ENCODE peak calls at places on chromosomes 16 and 17, in five cellular contexts. T is HFFc6; K is stimulated activated naive B cell treated with anti-CD40 and anti-IgM and Interleukin-4, amounts not matched to agents 10 μg/mL and 1 μg/mL and 100 μg/mL, for 72 hours; G is stimulated activated CD8-positive, alpha-beta memory T cell treated with anti-CD3 and anti-CD28 coated beads, Interleukin-2, amount 100 ng/mL, for 48 hours; D is globus pallidus. X is an unnamed sample.

GRCh38 chr16:11665071-11665491 is 3.2 kb upstream of the SNN start:
- DNase-seq in K (no peak), D (no peak), T (no peak), G (no peak), X (no peak)

GRCh38 chr17:44636562-44636961 is 19.7 kb upstream of the MEIOC start:
- DNase-seq in D (peak; percentile 5), T (peak; percentile 59), G (no peak), K (no peak), X (peak; percentile 38)

GRCh38 chr16:47687694-47688093 is 226.6 kb downstream of the PHKB start:
- DNase-seq in T (no peak), D (no peak), G (no peak), K (no peak), X (no peak)

GRCh38 chr16:61653544-61653943 is 382.7 kb downstream of the CDH8 start:
- DNase-seq in K (no peak), G (no peak), D (no peak), T (no peak), X (no peak)

GRCh38 chr16:66612422-66612821 is 7.9 kb downstream of the CMTM3 start:
- DNase-seq in D (no peak), T (no peak), G (no peak), K (no peak), X (no peak)

GRCh38 chr16:53901396-53901795 is 197.4 kb downstream of the FTO start:
- DNase-seq in T (no peak), D (no peak), G (no peak), K (no peak), X (no peak)

GRCh38 chr17:39071573-39071972 is 79.9 kb downstream of the PLXDC1 start:
- DNase-seq in T (no peak), D (no peak), K (no peak), G (no peak), X (no peak)

GRCh38 chr16:3737181-3737580 is 19.9 kb upstream of the TRAP1 start:
- DNase-seq in G (no peak), T (no peak), K (no peak), D (no peak), X (no peak)

GRCh38 chr16:85621698-85622433 is 8.7 kb downstream of the GSE1 start:
- DNase-seq in T (no peak), D (no peak), G (no peak), K (no peak), X (no peak)

GRCh38 chr16:1299012-1299867 is 10.2 kb upstream of the UBE2I start:
- DNase-seq in T (no peak), D (no peak), K (no peak), G (no peak), X (no peak)

GRCh38 chr16:1263591-1264216 is 7.8 kb downstream of the TPSD1 start:
- DNase-seq in G (no peak), T (no peak), K (no peak), D (no peak), X (no peak)

GRCh38 chr17:79439493-79439892 is 171.4 kb downstream of the RBFOX3 start:
- DNase-seq in T (no peak), D (no peak), G (no peak), K (no peak), X (no peak)

GRCh38 chr17:4073983-4074830 is 68.6 kb downstream of the ZZEF1 start:
- DNase-seq in G (no peak), K (peak; percentile 79), T (no peak), D (peak; percentile 49), X (no peak)

GRCh38 chr17:8038954-8039610 is at the start of gene ALOX15B:
- DNase-seq in G (no peak), T (no peak), K (no peak), D (no peak), X (no peak)

GRCh38 chr17:17837966-17838962 is 1.5 kb upstream of the SREBF1 start:
- DNase-seq in K (no peak), T (peak; percentile 19), G (no peak), D (peak; percentile 79), X (no peak)

GRCh38 chr17:18225562-18226283 is at the start of gene LLGL1:
- DNase-seq in G (no peak), K (no peak), D (no peak), T (no peak), X (no peak)

GRCh38 chr16:22373662-22374310 is 633 bp downstream of the CDR2 start:
- DNase-seq in G (peak; percentile 17), K (peak; percentile 6), T (peak; percentile 12), D (no peak), X (no peak)

GRCh38 chr17:44829558-44830358 is at the start of gene GJC1:
- DNase-seq in T (no peak), D (no peak), K (peak; percentile 1), G (peak; percentile 1), X (no peak)

GRCh38 chr16:56701534-56701933 is 19.3 kb downstream of the MT1X start:
- DNase-seq in K (no peak), T (no peak), D (no peak), G (no peak), X (no peak)

GRCh38 chr17:2929881-2930533 is 133.4 kb downstream of the OR1D5 start:
- DNase-seq in K (no peak), D (no peak), G (peak; percentile 10), T (no peak), X (no peak)

GRCh38 chr16:63005356-63005755 is 969.1 kb upstream of the CDH8 start:
- DNase-seq in G (no peak), K (no peak), D (no peak), T (no peak), X (no peak)

GRCh38 chr17:36844013-36844412 is 93.3 kb upstream of the LHX1 start:
- DNase-seq in K (no peak), T (no peak), G (no peak), D (no peak), X (no peak)

GRCh38 chr17:5329784-5330557 is 47.9 kb downstream of the RABEP1 start:
- DNase-seq in D (no peak), K (no peak), G (no peak), T (no peak), X (no peak)

GRCh38 chr17:60229189-60229802 is 79.5 kb downstream of the CA4 start:
- DNase-seq in D (no peak), G (no peak), K (no peak), T (peak; percentile 15), X (peak; percentile 8)

GRCh38 chr17:62869885-62870580 is 61.9 kb upstream of the MARCHF10 start:
- DNase-seq in K (no peak), G (no peak), D (no peak), T (peak; percentile 91), X (peak; percentile 16)

GRCh38 chr16:2609827-2610470 is 72.1 kb downstream of the PDPK1 start:
- DNase-seq in D (no peak), K (no peak), T (no peak), G (no peak), X (no peak)

GRCh38 chr17:62670202-62670821 is 42.8 kb downstream of the MRC2 start:
- DNase-seq in D (no peak), K (no peak), G (no peak), T (no peak), X (no peak)

GRCh38 chr17:32536736-32537646 is 50.2 kb downstream of the CDK5R1 start:
- DNase-seq in G (no peak), D (no peak), T (peak; percentile 50), K (no peak), X (no peak)

GRCh38 chr16:84093120-84093878 is 23.4 kb downstream of the MBTPS1 start:
- DNase-seq in T (no peak), K (no peak), D (no peak), G (no peak), X (no peak)

GRCh38 chr17:65593092-65593869 is 31.8 kb upstream of the AXIN2 start:
- DNase-seq in T (no peak), K (no peak), G (no peak), D (no peak), X (no peak)

X was measured in stromal cell of bone marrow.